ENCODE peak calls at places on chromosomes 13 and 19, in four cellular contexts. E is fibroblast of lung; J is neural crest cell; L is stimulated activated CD4-positive, alpha-beta T cell treated with anti-CD3 and anti-CD28 coated beads, Interleukin-2, amount 100 ng/mL, for 48 hours. N is an unnamed sample.
A peak's percentile ranks its signal among the peaks of the same experiment; 100 is the strongest.

GRCh38 chr13:78298657-78299056 is 304.7 kb downstream of the POU4F1 start:
- DNase-seq in E (peak; percentile 31), J (no peak), L (no peak), N (no peak)

GRCh38 chr19:32372726-32373613 is 27.6 kb downstream of the ZNF507 start:
- DNase-seq in E (no peak), J (no peak), L (no peak), N (no peak)

GRCh38 chr19:13015361-13016231 is 20.3 kb downstream of the NFIX start:
- DNase-seq in E (peak; percentile 83), J (no peak), L (no peak), N (no peak)

GRCh38 chr19:46745521-46746280 is at the start of gene FKRP:
- DNase-seq in E (no peak), J (peak; percentile 17), L (peak; percentile 16), N (peak; percentile 60)

GRCh38 chr19:40800339-40800996 is 1.5 kb downstream of the EGLN2 start:
- DNase-seq in E (no peak), J (no peak), L (no peak), N (no peak)

GRCh38 chr13:113812140-113813036 is 51.5 kb downstream of the GAS6 start:
- DNase-seq in E (no peak), J (no peak), L (no peak), N (no peak)

GRCh38 chr19:34662919-34663318 is 14.0 kb downstream of the SCGB2B2 start:
- DNase-seq in E (no peak), J (no peak), L (no peak), N (no peak)

GRCh38 chr13:97429681-97430081 is 4.3 kb upstream of the RAP2A start:
- DNase-seq in E (peak; percentile 67), J (no peak), L (no peak), N (no peak)

GRCh38 chr13:27534976-27535370 is 84.6 kb upstream of the MTIF3 start:
- DNase-seq in E (peak; percentile 30), J (no peak), L (no peak), N (no peak)

GRCh38 chr19:33499248-33499647 is 22.3 kb downstream of the PEPD start:
- DNase-seq in E (no peak), J (no peak), L (no peak), N (no peak)

GRCh38 chr19:51476164-51476563 is 2.2 kb upstream of the CEACAM18 start:
- DNase-seq in E (no peak), J (no peak), L (no peak), N (no peak)